ENCODE peak calls at places on chromosomes 3 and 15, in seven cellular contexts. G is mesendoderm, W is neuronal stem cell, C is IMR-90, L is H9, E is trophoblast cell, N is mesenchymal stem cell. S is an unnamed sample.

GRCh38 chr15:48653913-48654630 is 8.6 kb upstream of the FBN1 start:
- DNase-seq in G (no peak), W (no peak), C (no peak), L (no peak), E (peak), N (no peak), S (no peak)

GRCh38 chr3:108441081-108441507 is 69.3 kb downstream of the MYH15 start:
- DNase-seq in G (peak), W (peak), C (no peak), L (no peak), E (no peak), N (no peak), S (no peak)

GRCh38 chr3:45994661-45995369 is 809 bp downstream of the FYCO1 start:
- DNase-seq in G (peak), W (no peak), C (no peak), L (peak), E (peak), N (no peak), S (no peak)

GRCh38 chr15:85794598-85795319 is at the start of gene KLHL25:
- DNase-seq in G (peak), W (peak), C (peak), L (peak), E (peak), N (peak), S (peak)

GRCh38 chr3:42439461-42440075 is 29.2 kb upstream of the LYZL4 start:
- DNase-seq in G (peak), W (no peak), C (no peak), L (no peak), E (no peak), N (no peak), S (no peak)

GRCh38 chr3:151169700-151170224 is 33.3 kb downstream of the GPR171 start:
- DNase-seq in G (no peak), W (no peak), C (no peak), L (no peak), E (peak), N (no peak), S (no peak)

GRCh38 chr3:72475258-72476138 is 372.7 kb downstream of the SHQ1 start:
- DNase-seq in G (no peak), W (no peak), C (no peak), L (no peak), E (peak), N (no peak), S (no peak)

GRCh38 chr15:44033894-44034293 is 161.2 kb downstream of the FRMD5 start:
- DNase-seq in G (peak), W (no peak), C (peak), L (no peak), E (peak), N (peak), S (no peak)

GRCh38 chr3:182989566-182989965 is 9.2 kb upstream of the DCUN1D1 start:
- DNase-seq in G (no peak), W (no peak), C (no peak), L (no peak), E (peak), N (no peak), S (no peak)

GRCh38 chr3:71247221-71247947 is 336.1 kb downstream of the FOXP1 start:
- DNase-seq in G (peak), W (no peak), C (peak), L (peak), E (no peak), N (no peak), S (no peak)

GRCh38 chr3:104269771-104270170 is 1096.9 kb upstream of the ALCAM start:
- DNase-seq in G (no peak), W (no peak), C (no peak), L (no peak), E (no peak), N (no peak), S (no peak)

GRCh38 chr3:23959147-23959900 is 14.2 kb downstream of the NR1D2 start:
- DNase-seq in G (no peak), W (no peak), C (peak), L (no peak), E (peak), N (peak), S (no peak)

GRCh38 chr3:104273046-104273649 is 1093.6 kb upstream of the ALCAM start:
- DNase-seq in G (peak), W (no peak), C (peak), L (no peak), E (peak), N (peak), S (no peak)

GRCh38 chr15:85838655-85839054 is 43.9 kb upstream of the KLHL25 start:
- DNase-seq in G (no peak), W (no peak), C (no peak), L (no peak), E (no peak), N (no peak), S (no peak)

GRCh38 chr3:82311901-82312300 is 550.5 kb upstream of the GBE1 start:
- DNase-seq in G (no peak), W (no peak), C (no peak), L (no peak), E (no peak), N (no peak), S (no peak)

GRCh38 chr3:82306189-82306588 is 544.7 kb upstream of the GBE1 start:
- DNase-seq in G (no peak), W (no peak), C (no peak), L (no peak), E (no peak), N (no peak), S (no peak)

DNA sequence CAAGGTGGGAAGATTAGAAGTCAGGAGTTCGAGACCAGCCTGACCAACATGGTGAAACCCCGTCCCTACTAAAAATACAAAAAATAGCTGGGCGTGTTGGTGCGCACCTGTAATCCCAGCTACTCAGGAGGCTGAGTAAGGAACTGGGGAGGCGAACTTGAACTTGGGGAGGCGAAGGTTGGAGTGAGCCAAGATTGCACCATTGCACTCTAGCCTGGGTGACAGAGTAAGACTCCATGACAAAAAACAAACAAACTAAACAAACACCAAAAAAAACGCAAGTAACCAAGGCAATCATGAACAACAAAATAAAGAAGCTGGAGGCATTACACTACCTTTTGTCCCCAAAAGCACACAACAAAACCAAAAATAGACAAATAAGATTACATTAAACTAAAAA is 547.3 kb upstream of the GBE1 start:
- DNase-seq in G (no peak), W (no peak), C (no peak), L (no peak), E (no peak), N (no peak), S (no peak)
- H2BK120ac ChIP-seq in G (no peak), W (no peak), C (no peak), L (no peak), E (no peak), N (no peak), S (no peak)

DNA sequence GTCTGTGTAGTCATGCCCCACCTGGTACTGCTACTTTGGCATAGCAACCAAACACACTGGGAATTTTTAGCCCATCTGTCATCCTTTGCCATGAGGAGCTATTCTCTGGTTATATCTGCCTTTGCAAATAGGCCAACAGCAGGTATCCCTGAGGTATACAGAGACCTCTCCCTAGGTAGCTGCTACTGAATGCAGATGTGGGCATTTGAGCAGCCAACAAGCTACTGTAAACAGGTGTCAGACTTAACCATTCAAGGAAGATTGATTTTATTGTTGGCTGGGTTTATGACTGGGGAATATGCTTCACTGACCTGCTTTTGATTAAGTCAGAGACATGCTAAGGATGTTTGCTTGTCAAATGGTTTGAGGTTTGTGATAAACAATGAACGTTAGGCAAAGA is 183.2 kb downstream of the OXSM start:
- DNase-seq in G (no peak), W (no peak), C (no peak), L (no peak), E (no peak), N (no peak), S (no peak)
- H2BK120ac ChIP-seq in G (no peak), W (no peak), C (no peak), L (no peak), E (no peak), N (no peak), S (no peak)

DNA sequence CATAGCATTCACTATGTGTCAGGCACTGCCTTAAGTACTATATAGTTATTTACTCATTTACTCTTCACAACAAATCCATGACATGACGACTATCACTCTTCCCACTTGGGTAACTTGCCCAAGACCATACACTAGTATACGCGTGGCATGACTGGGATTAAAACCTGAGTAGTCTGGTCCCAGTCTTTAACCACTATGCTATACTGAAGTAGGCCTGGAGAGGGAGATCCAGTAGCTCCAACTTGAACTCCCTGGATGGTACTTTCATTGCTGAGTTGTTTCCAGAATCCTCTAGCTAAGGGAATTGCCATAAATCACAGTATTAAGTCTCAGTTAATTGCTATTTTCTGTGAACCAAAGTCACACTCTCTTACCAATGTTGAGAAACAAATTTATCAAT is 116.2 kb upstream of the LSAMP start:
- DNase-seq in G (peak), W (no peak), C (no peak), L (no peak), E (no peak), N (no peak), S (no peak)
- H2BK120ac ChIP-seq in G (no peak), W (no peak), C (no peak), L (no peak), E (no peak), N (no peak), S (no peak)

GRCh38 chr3:13771496-13771895 is 108.4 kb downstream of the WNT7A start:
- DNase-seq in G (no peak), W (no peak), C (no peak), L (no peak), E (no peak), N (no peak), S (no peak)

GRCh38 chr3:13772885-13773745 is 106.8 kb downstream of the WNT7A start:
- DNase-seq in G (no peak), W (no peak), C (no peak), L (no peak), E (no peak), N (no peak), S (no peak)

GRCh38 chr3:13772321-13772745 is 107.5 kb downstream of the WNT7A start:
- DNase-seq in G (no peak), W (no peak), C (no peak), L (no peak), E (no peak), N (no peak), S (no peak)

GRCh38 chr3:13780432-13781173 is 99.3 kb downstream of the WNT7A start:
- DNase-seq in G (no peak), W (no peak), C (no peak), L (no peak), E (no peak), N (no peak), S (no peak)

GRCh38 chr3:13776253-13777050 is 103.4 kb downstream of the WNT7A start:
- DNase-seq in G (no peak), W (no peak), C (no peak), L (peak), E (no peak), N (no peak), S (no peak)
- H2BK120ac ChIP-seq in G (no peak), W (no peak), C (no peak), L (no peak), E (no peak), N (no peak), S (no peak)

GRCh38 chr15:30918366-30918765 is 14.7 kb downstream of the FAN1 start:
- DNase-seq in G (no peak), W (no peak), C (no peak), L (no peak), E (no peak), N (no peak), S (no peak)

GRCh38 chr15:30917675-30918074 is 14.0 kb downstream of the FAN1 start:
- DNase-seq in G (no peak), W (no peak), C (no peak), L (no peak), E (no peak), N (no peak), S (no peak)

GRCh38 chr15:30917013-30917412 is 13.3 kb downstream of the FAN1 start:
- DNase-seq in G (no peak), W (no peak), C (no peak), L (no peak), E (no peak), N (no peak), S (no peak)

DNA sequence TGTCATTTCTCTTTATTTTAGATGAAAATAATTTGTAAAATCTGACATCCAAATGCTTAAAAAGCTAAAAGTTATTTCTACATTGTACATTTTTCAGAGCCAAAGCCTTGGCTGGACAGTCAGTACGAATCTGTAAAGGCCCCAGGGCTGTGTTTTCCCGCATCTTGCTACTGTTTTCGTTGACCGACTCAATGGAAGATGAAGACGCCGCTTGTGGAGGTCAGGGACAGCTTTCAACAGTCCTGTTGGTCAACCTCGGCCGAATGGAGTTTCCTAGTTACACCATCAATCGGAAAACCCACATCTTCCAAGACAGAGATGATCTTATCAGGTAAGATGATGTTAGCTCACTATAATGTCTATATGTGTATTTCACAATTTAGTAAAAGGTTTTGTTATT is 10.0 kb downstream of the FAN1 start:
- DNase-seq in G (no peak), W (no peak), C (no peak), L (no peak), E (peak), N (no peak), S (no peak)
- H2BK120ac ChIP-seq in G (no peak), W (no peak), C (no peak), L (no peak), E (no peak), N (no peak), S (no peak)

DNA sequence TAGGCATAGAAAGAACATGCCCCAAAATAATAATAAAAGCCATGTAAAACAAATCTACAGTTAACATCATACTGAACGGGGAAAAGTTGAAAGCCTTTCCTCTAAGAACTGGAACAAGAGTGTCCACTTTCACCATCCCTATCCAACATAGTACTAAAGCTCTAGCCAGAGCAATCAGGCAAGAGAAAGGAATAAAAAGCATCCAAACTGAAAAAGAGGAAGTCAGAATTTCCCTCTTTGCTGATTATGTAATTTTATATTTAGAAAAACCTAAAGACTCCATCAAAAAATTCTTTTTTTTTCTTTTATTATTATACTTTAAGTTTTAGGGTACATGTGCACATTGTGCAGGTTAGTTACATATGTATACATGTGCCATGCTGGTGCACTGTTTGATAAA is 661.6 kb upstream of the CBLB start:
- DNase-seq in G (no peak), W (no peak), C (no peak), L (no peak), E (no peak), N (no peak), S (no peak)
- H2BK120ac ChIP-seq in G (no peak), W (no peak), C (no peak), L (no peak), E (no peak), N (no peak), S (no peak)

S was measured in H1.